ENCODE peak calls at places on chromosomes 3 and 15, in nine cellular contexts. One of them, this sample, is unnamed.

GRCh38 chr3:2958553-2958952 is 151.6 kb downstream of the IL5RA start:
- DNase-seq in BE2C: no peak
- DNase-seq in occipital lobe: no peak
- DNase-seq in midbrain: no peak
- DNase-seq in activated T-cell treated with anti-CD3 and anti-CD28 coated beads for 4 hours: no peak
- DNase-seq in GM12891: no peak
- DNase-seq in iris pigment epithelial cell: no peak
- DNase-seq in right lobe of liver: no peak
- DNase-seq in germinal center: no peak
- DNase-seq in this sample: no peak

GRCh38 chr3:125119752-125120369 is 64.1 kb upstream of the HEG1 start:
- DNase-seq in BE2C: no peak
- DNase-seq in occipital lobe: no peak
- DNase-seq in midbrain: no peak
- DNase-seq in activated T-cell treated with anti-CD3 and anti-CD28 coated beads for 4 hours: no peak
- DNase-seq in GM12891: no peak
- DNase-seq in iris pigment epithelial cell: peak
- DNase-seq in right lobe of liver: no peak
- DNase-seq in germinal center: peak
- DNase-seq in this sample: no peak

GRCh38 chr15:82128401-82129143 is 82.8 kb upstream of the MEX3B start:
- DNase-seq in BE2C: peak
- DNase-seq in occipital lobe: no peak
- DNase-seq in midbrain: no peak
- DNase-seq in activated T-cell treated with anti-CD3 and anti-CD28 coated beads for 4 hours: no peak
- DNase-seq in GM12891: no peak
- DNase-seq in iris pigment epithelial cell: peak
- DNase-seq in right lobe of liver: no peak
- DNase-seq in germinal center: no peak
- DNase-seq in this sample: no peak

GRCh38 chr3:27659279-27660021 is 62.7 kb downstream of the EOMES start:
- DNase-seq in BE2C: peak
- DNase-seq in occipital lobe: no peak
- DNase-seq in midbrain: peak
- DNase-seq in activated T-cell treated with anti-CD3 and anti-CD28 coated beads for 4 hours: peak
- DNase-seq in GM12891: peak
- DNase-seq in iris pigment epithelial cell: peak
- DNase-seq in right lobe of liver: peak
- DNase-seq in germinal center: peak
- DNase-seq in this sample: peak

GRCh38 chr3:50585919-50586762 is 16.8 kb downstream of the HEMK1 start:
- DNase-seq in BE2C: no peak
- DNase-seq in occipital lobe: no peak
- DNase-seq in midbrain: no peak
- DNase-seq in activated T-cell treated with anti-CD3 and anti-CD28 coated beads for 4 hours: no peak
- DNase-seq in GM12891: no peak
- DNase-seq in iris pigment epithelial cell: no peak
- DNase-seq in right lobe of liver: no peak
- DNase-seq in germinal center: no peak
- DNase-seq in this sample: no peak

GRCh38 chr3:181711325-181712135 is at the start of gene SOX2:
- DNase-seq in BE2C: peak
- DNase-seq in occipital lobe: peak
- DNase-seq in midbrain: peak
- DNase-seq in activated T-cell treated with anti-CD3 and anti-CD28 coated beads for 4 hours: peak
- DNase-seq in GM12891: peak
- DNase-seq in iris pigment epithelial cell: peak
- DNase-seq in right lobe of liver: peak
- DNase-seq in germinal center: peak
- DNase-seq in this sample: peak

GRCh38 chr3:127389415-127389814 is 101.6 kb upstream of the PRR20G start:
- DNase-seq in BE2C: no peak
- DNase-seq in occipital lobe: no peak
- DNase-seq in midbrain: no peak
- DNase-seq in activated T-cell treated with anti-CD3 and anti-CD28 coated beads for 4 hours: no peak
- DNase-seq in GM12891: no peak
- DNase-seq in iris pigment epithelial cell: no peak
- DNase-seq in right lobe of liver: no peak
- DNase-seq in germinal center: no peak
- DNase-seq in this sample: no peak

GRCh38 chr3:46717447-46718231 is at the start of gene PRSS50:
- DNase-seq in BE2C: no peak
- DNase-seq in occipital lobe: no peak
- DNase-seq in midbrain: no peak
- DNase-seq in activated T-cell treated with anti-CD3 and anti-CD28 coated beads for 4 hours: no peak
- DNase-seq in GM12891: no peak
- DNase-seq in iris pigment epithelial cell: no peak
- DNase-seq in right lobe of liver: no peak
- DNase-seq in germinal center: no peak
- DNase-seq in this sample: no peak

GRCh38 chr3:118472586-118472985 is 562.1 kb downstream of the IGSF11 start:
- DNase-seq in BE2C: peak
- DNase-seq in occipital lobe: no peak
- DNase-seq in midbrain: no peak
- DNase-seq in activated T-cell treated with anti-CD3 and anti-CD28 coated beads for 4 hours: no peak
- DNase-seq in GM12891: no peak
- DNase-seq in iris pigment epithelial cell: peak
- DNase-seq in right lobe of liver: no peak
- DNase-seq in germinal center: no peak
- DNase-seq in this sample: no peak

GRCh38 chr3:183583331-183584245 is 28.1 kb upstream of the KLHL6 start:
- DNase-seq in BE2C: no peak
- DNase-seq in occipital lobe: no peak
- DNase-seq in midbrain: no peak
- DNase-seq in activated T-cell treated with anti-CD3 and anti-CD28 coated beads for 4 hours: no peak
- DNase-seq in GM12891: no peak
- DNase-seq in iris pigment epithelial cell: no peak
- DNase-seq in right lobe of liver: no peak
- DNase-seq in germinal center: no peak
- DNase-seq in this sample: peak

GRCh38 chr3:178707632-178708031 is 171.4 kb downstream of the KCNMB2 start:
- DNase-seq in BE2C: no peak
- DNase-seq in occipital lobe: no peak
- DNase-seq in midbrain: no peak
- DNase-seq in activated T-cell treated with anti-CD3 and anti-CD28 coated beads for 4 hours: no peak
- DNase-seq in GM12891: no peak
- DNase-seq in iris pigment epithelial cell: no peak
- DNase-seq in right lobe of liver: no peak
- DNase-seq in germinal center: no peak
- DNase-seq in this sample: no peak

GRCh38 chr3:78689378-78689777 is 1078.4 kb downstream of the ROBO1 start:
- DNase-seq in BE2C: no peak
- DNase-seq in occipital lobe: no peak
- DNase-seq in midbrain: no peak
- DNase-seq in activated T-cell treated with anti-CD3 and anti-CD28 coated beads for 4 hours: no peak
- DNase-seq in GM12891: no peak
- DNase-seq in iris pigment epithelial cell: no peak
- DNase-seq in right lobe of liver: no peak
- DNase-seq in germinal center: no peak
- DNase-seq in this sample: no peak

GRCh38 chr15:40957581-40958051 is 4.3 kb downstream of the CHAC1 start:
- DNase-seq in BE2C: peak
- DNase-seq in occipital lobe: no peak
- DNase-seq in midbrain: peak
- DNase-seq in activated T-cell treated with anti-CD3 and anti-CD28 coated beads for 4 hours: no peak
- DNase-seq in GM12891: no peak
- DNase-seq in iris pigment epithelial cell: no peak
- DNase-seq in right lobe of liver: no peak
- DNase-seq in germinal center: no peak
- DNase-seq in this sample: no peak

GRCh38 chr3:53544357-53544756 is 49.9 kb downstream of the CACNA1D start:
- DNase-seq in BE2C: no peak
- DNase-seq in occipital lobe: no peak
- DNase-seq in midbrain: no peak
- DNase-seq in activated T-cell treated with anti-CD3 and anti-CD28 coated beads for 4 hours: no peak
- DNase-seq in GM12891: no peak
- DNase-seq in iris pigment epithelial cell: peak
- DNase-seq in right lobe of liver: no peak
- DNase-seq in germinal center: no peak
- DNase-seq in this sample: no peak

GRCh38 chr3:3307491-3307890 is 128.0 kb upstream of the CRBN start:
- DNase-seq in BE2C: no peak
- DNase-seq in occipital lobe: no peak
- DNase-seq in midbrain: no peak
- DNase-seq in activated T-cell treated with anti-CD3 and anti-CD28 coated beads for 4 hours: no peak
- DNase-seq in GM12891: no peak
- DNase-seq in iris pigment epithelial cell: no peak
- DNase-seq in right lobe of liver: no peak
- DNase-seq in germinal center: no peak
- DNase-seq in this sample: no peak

GRCh38 chr3:8875831-8876230 is 87.4 kb downstream of the RAD18 start:
- DNase-seq in BE2C: no peak
- DNase-seq in occipital lobe: no peak
- DNase-seq in midbrain: no peak
- DNase-seq in activated T-cell treated with anti-CD3 and anti-CD28 coated beads for 4 hours: no peak
- DNase-seq in GM12891: no peak
- DNase-seq in iris pigment epithelial cell: no peak
- DNase-seq in right lobe of liver: no peak
- DNase-seq in germinal center: no peak
- DNase-seq in this sample: no peak

GRCh38 chr3:75101329-75102147 is 487.1 kb upstream of the CNTN3 start:
- DNase-seq in BE2C: no peak
- DNase-seq in occipital lobe: no peak
- DNase-seq in midbrain: no peak
- DNase-seq in activated T-cell treated with anti-CD3 and anti-CD28 coated beads for 4 hours: no peak
- DNase-seq in GM12891: no peak
- DNase-seq in iris pigment epithelial cell: no peak
- DNase-seq in right lobe of liver: no peak
- DNase-seq in germinal center: no peak
- DNase-seq in this sample: no peak

GRCh38 chr3:38579146-38579545 is 70.3 kb downstream of the SCN5A start:
- DNase-seq in BE2C: peak
- DNase-seq in occipital lobe: no peak
- DNase-seq in midbrain: no peak
- DNase-seq in activated T-cell treated with anti-CD3 and anti-CD28 coated beads for 4 hours: no peak
- DNase-seq in GM12891: no peak
- DNase-seq in iris pigment epithelial cell: peak
- DNase-seq in right lobe of liver: no peak
- DNase-seq in germinal center: no peak
- DNase-seq in this sample: no peak

GRCh38 chr15:33837294-33837693 is 131.0 kb upstream of the CHRM5 start:
- DNase-seq in BE2C: no peak
- DNase-seq in occipital lobe: no peak
- DNase-seq in midbrain: no peak
- DNase-seq in activated T-cell treated with anti-CD3 and anti-CD28 coated beads for 4 hours: no peak
- DNase-seq in GM12891: no peak
- DNase-seq in iris pigment epithelial cell: no peak
- DNase-seq in right lobe of liver: no peak
- DNase-seq in germinal center: no peak
- DNase-seq in this sample: no peak

GRCh38 chr3:185537369-185537970 is 14.9 kb downstream of the LIPH start:
- DNase-seq in BE2C: no peak
- DNase-seq in occipital lobe: no peak
- DNase-seq in midbrain: no peak
- DNase-seq in activated T-cell treated with anti-CD3 and anti-CD28 coated beads for 4 hours: no peak
- DNase-seq in GM12891: peak
- DNase-seq in iris pigment epithelial cell: peak
- DNase-seq in right lobe of liver: no peak
- DNase-seq in germinal center: peak
- DNase-seq in this sample: no peak

GRCh38 chr3:42846682-42847522 is 28.8 kb downstream of the CYP8B1 start:
- DNase-seq in BE2C: no peak
- DNase-seq in occipital lobe: no peak
- DNase-seq in midbrain: peak
- DNase-seq in activated T-cell treated with anti-CD3 and anti-CD28 coated beads for 4 hours: no peak
- DNase-seq in GM12891: no peak
- DNase-seq in iris pigment epithelial cell: no peak
- DNase-seq in right lobe of liver: peak
- DNase-seq in germinal center: peak
- DNase-seq in this sample: no peak

GRCh38 chr3:42502429-42503250 is at the start of gene VIPR1:
- DNase-seq in BE2C: peak
- DNase-seq in occipital lobe: peak
- DNase-seq in midbrain: peak
- DNase-seq in activated T-cell treated with anti-CD3 and anti-CD28 coated beads for 4 hours: peak
- DNase-seq in GM12891: peak
- DNase-seq in iris pigment epithelial cell: no peak
- DNase-seq in right lobe of liver: peak
- DNase-seq in germinal center: peak
- DNase-seq in this sample: peak

GRCh38 chr3:151263126-151263525 is 15.2 kb downstream of the P2RY14 start:
- DNase-seq in BE2C: no peak
- DNase-seq in occipital lobe: no peak
- DNase-seq in midbrain: no peak
- DNase-seq in activated T-cell treated with anti-CD3 and anti-CD28 coated beads for 4 hours: no peak
- DNase-seq in GM12891: no peak
- DNase-seq in iris pigment epithelial cell: peak
- DNase-seq in right lobe of liver: no peak
- DNase-seq in germinal center: no peak
- DNase-seq in this sample: no peak

GRCh38 chr3:37223084-37223975 is 48.9 kb upstream of the LRRFIP2 start:
- DNase-seq in BE2C: no peak
- DNase-seq in occipital lobe: no peak
- DNase-seq in midbrain: no peak
- DNase-seq in activated T-cell treated with anti-CD3 and anti-CD28 coated beads for 4 hours: no peak
- DNase-seq in GM12891: no peak
- DNase-seq in iris pigment epithelial cell: peak
- DNase-seq in right lobe of liver: no peak
- DNase-seq in germinal center: no peak
- DNase-seq in this sample: no peak

GRCh38 chr3:78610462-78611125 is 1157.2 kb downstream of the ROBO1 start:
- DNase-seq in BE2C: no peak
- DNase-seq in occipital lobe: no peak
- DNase-seq in midbrain: no peak
- DNase-seq in activated T-cell treated with anti-CD3 and anti-CD28 coated beads for 4 hours: no peak
- DNase-seq in GM12891: no peak
- DNase-seq in iris pigment epithelial cell: peak
- DNase-seq in right lobe of liver: no peak
- DNase-seq in germinal center: no peak
- DNase-seq in this sample: no peak

GRCh38 chr15:43505723-43506122 is 11.7 kb upstream of the MAP1A start:
- DNase-seq in BE2C: no peak
- DNase-seq in occipital lobe: no peak
- DNase-seq in midbrain: no peak
- DNase-seq in activated T-cell treated with anti-CD3 and anti-CD28 coated beads for 4 hours: no peak
- DNase-seq in GM12891: no peak
- DNase-seq in iris pigment epithelial cell: peak
- DNase-seq in right lobe of liver: no peak
- DNase-seq in germinal center: no peak
- DNase-seq in this sample: no peak

GRCh38 chr15:65796610-65797012 is 4.5 kb upstream of the DENND4A start:
- DNase-seq in BE2C: no peak
- DNase-seq in occipital lobe: no peak
- DNase-seq in midbrain: no peak
- DNase-seq in activated T-cell treated with anti-CD3 and anti-CD28 coated beads for 4 hours: no peak
- DNase-seq in GM12891: no peak
- DNase-seq in iris pigment epithelial cell: peak
- DNase-seq in right lobe of liver: no peak
- DNase-seq in germinal center: no peak
- DNase-seq in this sample: no peak

GRCh38 chr15:33158359-33158758 is 36.2 kb downstream of the FMN1 start:
- DNase-seq in BE2C: no peak
- DNase-seq in occipital lobe: no peak
- DNase-seq in midbrain: no peak
- DNase-seq in activated T-cell treated with anti-CD3 and anti-CD28 coated beads for 4 hours: no peak
- DNase-seq in GM12891: no peak
- DNase-seq in iris pigment epithelial cell: no peak
- DNase-seq in right lobe of liver: no peak
- DNase-seq in germinal center: no peak
- DNase-seq in this sample: no peak